ENCODE peak calls at places on chromosomes 11 and 22, in four cellular contexts. One of them, this sample, is unnamed.

GRCh38 chr11:111298466-111299110 is at the start of gene POU2AF3:
- DNase-seq in CD4-positive, alpha-beta memory T cell: no peak
- DNase-seq in cardiac muscle cell: peak
- DNase-seq in GM12864: no peak
- DNase-seq in this sample: no peak

GRCh38 chr11:117915672-117916235 is 13.4 kb downstream of the TMPRSS13 start:
- DNase-seq in CD4-positive, alpha-beta memory T cell: no peak
- DNase-seq in cardiac muscle cell: no peak
- DNase-seq in GM12864: no peak
- DNase-seq in this sample: no peak

GRCh38 chr11:115377882-115378296 is 126.3 kb downstream of the CADM1 start:
- DNase-seq in CD4-positive, alpha-beta memory T cell: no peak
- DNase-seq in cardiac muscle cell: no peak
- DNase-seq in GM12864: no peak
- DNase-seq in this sample: no peak

GRCh38 chr22:40243891-40244290 is 66.2 kb downstream of the TNRC6B start:
- DNase-seq in CD4-positive, alpha-beta memory T cell: no peak
- DNase-seq in cardiac muscle cell: no peak
- DNase-seq in GM12864: no peak
- DNase-seq in this sample: no peak

GRCh38 chr11:23767576-23767975 is 729.3 kb upstream of the LUZP2 start:
- DNase-seq in CD4-positive, alpha-beta memory T cell: no peak
- DNase-seq in cardiac muscle cell: no peak
- DNase-seq in GM12864: no peak
- DNase-seq in this sample: no peak

GRCh38 chr11:65315204-65315865 is 669 bp downstream of the CDC42EP2 start:
- DNase-seq in CD4-positive, alpha-beta memory T cell: peak
- DNase-seq in cardiac muscle cell: peak
- DNase-seq in GM12864: no peak
- DNase-seq in this sample: peak

GRCh38 chr22:27930246-27931060 is 11.4 kb upstream of the PITPNB start:
- DNase-seq in CD4-positive, alpha-beta memory T cell: no peak
- DNase-seq in cardiac muscle cell: peak
- DNase-seq in GM12864: no peak
- DNase-seq in this sample: no peak

GRCh38 chr11:64877390-64878222 is 815 bp downstream of the EHD1 start:
- DNase-seq in CD4-positive, alpha-beta memory T cell: no peak
- DNase-seq in cardiac muscle cell: no peak
- DNase-seq in GM12864: no peak
- DNase-seq in this sample: no peak

GRCh38 chr11:59501931-59502330 is 1.4 kb upstream of the OR4D11 start:
- DNase-seq in CD4-positive, alpha-beta memory T cell: no peak
- DNase-seq in cardiac muscle cell: no peak
- DNase-seq in GM12864: no peak
- DNase-seq in this sample: no peak

GRCh38 chr11:5643585-5643984 is 18.8 kb downstream of the TRIM34 start:
- DNase-seq in CD4-positive, alpha-beta memory T cell: no peak
- DNase-seq in cardiac muscle cell: no peak
- DNase-seq in GM12864: no peak
- DNase-seq in this sample: no peak

GRCh38 chr11:74354036-74354435 is 42.6 kb upstream of the P4HA3 start:
- DNase-seq in CD4-positive, alpha-beta memory T cell: no peak
- DNase-seq in cardiac muscle cell: no peak
- DNase-seq in GM12864: no peak
- DNase-seq in this sample: no peak

GRCh38 chr22:40178417-40179409 is 988 bp downstream of the TNRC6B start:
- DNase-seq in CD4-positive, alpha-beta memory T cell: peak
- DNase-seq in cardiac muscle cell: peak
- DNase-seq in GM12864: no peak
- DNase-seq in this sample: peak

GRCh38 chr11:32580967-32581366 is 2.7 kb upstream of the EIF3M start:
- DNase-seq in CD4-positive, alpha-beta memory T cell: no peak
- DNase-seq in cardiac muscle cell: peak
- DNase-seq in GM12864: no peak
- DNase-seq in this sample: no peak

GRCh38 chr22:45150139-45150538 is 13.6 kb upstream of the NUP50 start:
- DNase-seq in CD4-positive, alpha-beta memory T cell: no peak
- DNase-seq in cardiac muscle cell: no peak
- DNase-seq in GM12864: no peak
- DNase-seq in this sample: no peak

GRCh38 chr22:33923033-33923432 is 2.8 kb upstream of the LARGE1 start:
- DNase-seq in CD4-positive, alpha-beta memory T cell: no peak
- DNase-seq in cardiac muscle cell: peak
- DNase-seq in GM12864: no peak
- DNase-seq in this sample: no peak

GRCh38 chr11:107562647-107563208 is 2.8 kb downstream of the ALKBH8 start:
- DNase-seq in CD4-positive, alpha-beta memory T cell: no peak
- DNase-seq in cardiac muscle cell: peak
- DNase-seq in GM12864: no peak
- DNase-seq in this sample: no peak

GRCh38 chr11:118605116-118605867 is 2.1 kb upstream of the PHLDB1 start:
- DNase-seq in CD4-positive, alpha-beta memory T cell: no peak
- DNase-seq in cardiac muscle cell: peak
- DNase-seq in GM12864: no peak
- DNase-seq in this sample: no peak

GRCh38 chr11:38315151-38315550 is 1717.1 kb upstream of the RAG2 start:
- DNase-seq in CD4-positive, alpha-beta memory T cell: no peak
- DNase-seq in cardiac muscle cell: no peak
- DNase-seq in GM12864: no peak
- DNase-seq in this sample: no peak

GRCh38 chr11:2685566-2686359 is 14.0 kb downstream of the KCNQ1OT1 start:
- DNase-seq in CD4-positive, alpha-beta memory T cell: no peak
- DNase-seq in cardiac muscle cell: no peak
- DNase-seq in GM12864: no peak
- DNase-seq in this sample: no peak

GRCh38 chr11:13135385-13136271 is 126.5 kb downstream of the RASSF10 start:
- DNase-seq in CD4-positive, alpha-beta memory T cell: no peak
- DNase-seq in cardiac muscle cell: peak
- DNase-seq in GM12864: no peak
- DNase-seq in this sample: peak

GRCh38 chr11:44564198-44564597 is 1.3 kb upstream of the CD82 start:
- DNase-seq in CD4-positive, alpha-beta memory T cell: no peak
- DNase-seq in cardiac muscle cell: no peak
- DNase-seq in GM12864: no peak
- DNase-seq in this sample: no peak

GRCh38 chr11:62931501-62932278 is 10.5 kb upstream of the CHRM1 start:
- DNase-seq in CD4-positive, alpha-beta memory T cell: no peak
- DNase-seq in cardiac muscle cell: no peak
- DNase-seq in GM12864: no peak
- DNase-seq in this sample: no peak

GRCh38 chr11:2520736-2521035 is 75.9 kb downstream of the KCNQ1 start:
- DNase-seq in CD4-positive, alpha-beta memory T cell: no peak
- DNase-seq in cardiac muscle cell: no peak
- DNase-seq in GM12864: no peak
- DNase-seq in this sample: peak

GRCh38 chr11:19777032-19777341 is 64.3 kb downstream of the NAV2 start:
- DNase-seq in CD4-positive, alpha-beta memory T cell: no peak
- DNase-seq in cardiac muscle cell: no peak
- DNase-seq in GM12864: no peak
- DNase-seq in this sample: no peak

GRCh38 chr11:6531267-6531752 is 34.2 kb downstream of the DNHD1 start:
- DNase-seq in CD4-positive, alpha-beta memory T cell: peak
- DNase-seq in cardiac muscle cell: peak
- DNase-seq in GM12864: peak
- DNase-seq in this sample: no peak

GRCh38 chr11:36817336-36817965 is 219.4 kb upstream of the RAG2 start:
- DNase-seq in CD4-positive, alpha-beta memory T cell: no peak
- DNase-seq in cardiac muscle cell: peak
- DNase-seq in GM12864: no peak
- DNase-seq in this sample: no peak

GRCh38 chr11:95793111-95793510 is 2.8 kb downstream of the CEP57 start:
- DNase-seq in CD4-positive, alpha-beta memory T cell: no peak
- DNase-seq in cardiac muscle cell: peak
- DNase-seq in GM12864: no peak
- DNase-seq in this sample: no peak

GRCh38 chr11:62804310-62805043 is 763 bp downstream of the NXF1 start:
- DNase-seq in CD4-positive, alpha-beta memory T cell: no peak
- DNase-seq in cardiac muscle cell: peak
- DNase-seq in GM12864: no peak
- DNase-seq in this sample: no peak

GRCh38 chr22:41917906-41918791 is 3.3 kb upstream of the SHISA8 start:
- DNase-seq in CD4-positive, alpha-beta memory T cell: no peak
- DNase-seq in cardiac muscle cell: peak
- DNase-seq in GM12864: no peak
- DNase-seq in this sample: peak

GRCh38 chr11:29318134-29318845 is 698.5 kb downstream of the KCNA4 start:
- DNase-seq in CD4-positive, alpha-beta memory T cell: no peak
- DNase-seq in cardiac muscle cell: no peak
- DNase-seq in GM12864: no peak
- DNase-seq in this sample: no peak

DNA sequence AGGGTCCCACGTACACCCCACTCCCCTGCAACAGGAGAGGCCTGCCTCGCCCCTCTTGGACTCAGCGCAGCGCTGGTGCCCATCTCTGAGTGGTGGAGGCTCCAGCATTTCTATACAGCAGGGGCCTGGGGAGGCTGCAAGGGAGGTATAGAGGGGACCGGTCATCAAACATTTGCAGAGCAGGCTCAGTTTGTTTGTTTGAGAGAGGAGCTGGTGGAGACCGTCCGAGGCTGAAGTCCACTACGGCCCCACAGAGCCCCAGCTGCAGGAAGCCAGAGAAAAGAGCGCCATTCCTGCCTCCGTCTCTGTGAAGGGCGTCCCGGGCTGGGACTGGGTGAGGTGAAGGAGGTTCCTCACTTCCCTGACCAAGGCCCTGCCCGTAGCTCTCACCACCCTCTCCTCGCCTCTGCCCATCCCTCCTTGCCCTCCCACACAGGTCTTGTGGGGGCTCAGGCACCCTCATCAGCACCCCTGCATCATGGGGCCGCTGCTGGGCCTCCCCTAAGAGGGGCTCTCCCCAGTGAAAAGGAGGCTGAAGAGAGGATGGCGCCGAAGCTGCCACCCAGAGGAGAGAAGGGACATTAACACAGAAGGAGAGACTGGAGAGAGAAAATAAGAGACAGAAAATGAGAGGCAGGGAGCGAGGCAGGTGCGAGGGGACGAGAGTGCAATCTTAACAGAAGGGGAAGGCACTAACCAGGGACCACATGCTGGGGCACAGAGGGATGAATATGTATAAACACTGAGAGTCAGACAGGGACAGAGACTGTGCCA is 24.6 kb downstream of the RPUSD4 start:
- DNase-seq in CD4-positive, alpha-beta memory T cell: no peak
- DNase-seq in cardiac muscle cell: no peak
- DNase-seq in GM12864: no peak
- DNase-seq in this sample: no peak
- H3K4me3 ChIP-seq in CD4-positive, alpha-beta memory T cell: no peak
- H3K4me3 ChIP-seq in cardiac muscle cell: no peak
- H3K4me3 ChIP-seq in GM12864: no peak
- H3K4me3 ChIP-seq in this sample: no peak

DNA sequence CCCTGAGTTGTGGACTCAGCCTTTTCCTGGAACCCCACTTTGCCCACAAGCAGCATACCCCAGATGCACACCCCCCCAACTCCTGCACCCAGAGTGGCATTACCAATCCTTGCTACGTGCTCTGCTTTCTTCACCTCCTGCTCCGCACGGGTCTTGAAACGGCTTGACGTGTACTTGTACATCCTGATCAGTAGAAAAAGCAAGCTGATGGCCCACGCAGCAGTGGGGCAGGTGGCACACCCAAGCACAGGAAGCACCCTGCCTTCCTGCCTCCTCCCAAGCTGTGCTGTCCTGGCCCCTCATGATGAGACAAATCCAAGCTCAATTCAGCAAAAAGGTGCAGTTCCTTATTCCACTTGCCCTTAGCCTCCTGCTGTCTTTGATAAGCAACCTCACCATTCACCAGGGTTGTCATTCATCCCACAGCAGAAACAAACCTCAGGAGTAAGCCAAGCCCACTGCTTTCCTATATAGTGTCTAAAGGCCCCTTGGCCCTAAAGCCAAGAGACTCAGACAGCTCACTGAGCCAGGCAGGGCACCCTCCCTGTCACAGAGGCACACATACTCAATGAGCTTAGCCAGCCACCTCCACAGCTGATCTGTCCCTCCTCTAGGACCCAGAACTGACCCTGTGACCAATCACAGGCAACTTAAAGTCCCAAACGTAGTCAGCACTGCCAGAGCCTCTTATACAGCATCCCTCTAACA is 27.8 kb downstream of the MORC2 start:
- DNase-seq in CD4-positive, alpha-beta memory T cell: peak
- DNase-seq in cardiac muscle cell: no peak
- DNase-seq in GM12864: no peak
- DNase-seq in this sample: no peak
- H3K4me3 ChIP-seq in CD4-positive, alpha-beta memory T cell: peak
- H3K4me3 ChIP-seq in cardiac muscle cell: no peak
- H3K4me3 ChIP-seq in GM12864: no peak
- H3K4me3 ChIP-seq in this sample: no peak

GRCh38 chr11:102316505-102316904 is 779 bp upstream of the BIRC3 start:
- DNase-seq in CD4-positive, alpha-beta memory T cell: peak
- DNase-seq in cardiac muscle cell: no peak
- DNase-seq in GM12864: no peak
- DNase-seq in this sample: no peak

GRCh38 chr11:102317099-102317767 is at the start of gene BIRC3:
- DNase-seq in CD4-positive, alpha-beta memory T cell: peak
- DNase-seq in cardiac muscle cell: peak
- DNase-seq in GM12864: peak
- DNase-seq in this sample: peak

GRCh38 chr11:102318469-102318868 is 1.2 kb downstream of the BIRC3 start:
- DNase-seq in CD4-positive, alpha-beta memory T cell: peak
- DNase-seq in cardiac muscle cell: no peak
- DNase-seq in GM12864: no peak
- DNase-seq in this sample: no peak

GRCh38 chr11:102319544-102319943 is 2.3 kb downstream of the BIRC3 start:
- DNase-seq in CD4-positive, alpha-beta memory T cell: no peak
- DNase-seq in cardiac muscle cell: no peak
- DNase-seq in GM12864: no peak
- DNase-seq in this sample: no peak

DNA sequence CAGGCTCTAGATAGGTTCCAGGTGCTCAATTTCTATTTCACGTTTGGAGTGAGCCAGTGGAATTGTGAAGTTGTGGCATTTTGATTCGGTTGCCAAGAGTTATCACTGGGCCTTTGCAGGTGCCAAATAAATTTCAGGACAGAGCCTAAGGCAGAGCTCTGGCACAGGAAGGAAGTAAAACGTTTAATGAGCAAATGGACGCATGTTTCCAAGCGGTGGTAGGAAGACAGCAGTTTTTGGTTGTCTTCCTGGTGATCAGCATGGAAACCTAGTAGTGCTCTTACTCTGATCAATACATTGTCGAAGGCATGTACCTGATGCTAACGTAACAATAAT is 452 bp downstream of the BIRC3 start:
- DNase-seq in CD4-positive, alpha-beta memory T cell: no peak
- DNase-seq in cardiac muscle cell: no peak
- DNase-seq in GM12864: no peak
- DNase-seq in this sample: no peak
- H3K4me3 ChIP-seq in CD4-positive, alpha-beta memory T cell: peak
- H3K4me3 ChIP-seq in cardiac muscle cell: peak
- H3K4me3 ChIP-seq in GM12864: peak
- H3K4me3 ChIP-seq in this sample: peak

DNA sequence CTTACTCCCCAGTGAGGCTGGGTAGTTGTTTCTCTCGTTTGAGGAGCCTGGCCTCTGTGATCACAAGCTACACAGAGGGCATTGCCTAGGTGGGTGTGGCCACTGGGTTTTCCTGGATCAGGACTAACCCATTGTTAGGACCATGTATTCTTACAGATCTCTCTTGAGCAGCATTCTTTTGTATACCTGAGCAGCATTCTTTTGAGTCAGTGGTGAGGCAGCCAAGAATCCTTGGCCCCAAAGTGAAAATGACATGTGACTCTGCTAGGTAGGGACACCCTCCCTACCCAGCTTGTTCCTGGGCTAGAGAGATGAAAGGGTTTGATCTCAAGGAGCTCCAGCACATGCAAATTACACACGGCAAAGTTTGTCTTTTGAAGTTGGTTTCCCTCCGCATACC is 55.1 kb upstream of the HORMAD2 start:
- DNase-seq in CD4-positive, alpha-beta memory T cell: no peak
- DNase-seq in cardiac muscle cell: no peak
- DNase-seq in GM12864: no peak
- DNase-seq in this sample: no peak
- H3K4me3 ChIP-seq in CD4-positive, alpha-beta memory T cell: no peak
- H3K4me3 ChIP-seq in cardiac muscle cell: no peak
- H3K4me3 ChIP-seq in GM12864: no peak
- H3K4me3 ChIP-seq in this sample: no peak